ENCODE peak calls at places on chromosomes 3 and 15, in nine cellular contexts. One of them, this sample, is unnamed.

GRCh38 chr3:37162501-37163245 is 11.7 kb downstream of the LRRFIP2 start:
- DNase-seq in stimulated activated CD8-positive, alpha-beta memory T cell treated with anti-CD3 and anti-CD28 coated beads, Interleukin-12 subunit alpha, Interleukin-12 subunit beta, amount 100 ng/mL, for 1 hour: no peak
- DNase-seq in GM03348: no peak
- DNase-seq in fibroblast of pulmonary artery: no peak
- DNase-seq in heart left ventricle: no peak
- DNase-seq in activated CD4-positive, alpha-beta T cell treated with anti-CD3 and anti-CD28 coated beads for 24 hours: no peak
- DNase-seq in hippocampal formation: no peak
- DNase-seq in stimulated activated CD4-positive, alpha-beta T cell treated with anti-CD3 and anti-CD28 coated beads, Interleukin-1b, Interleukin-23, amount 100 ng/mL, for 24 hours: no peak
- DNase-seq in hepatocyte: no peak
- DNase-seq in this sample: no peak

GRCh38 chr3:81995334-81995733 is 233.9 kb upstream of the GBE1 start:
- DNase-seq in stimulated activated CD8-positive, alpha-beta memory T cell treated with anti-CD3 and anti-CD28 coated beads, Interleukin-12 subunit alpha, Interleukin-12 subunit beta, amount 100 ng/mL, for 1 hour: no peak
- DNase-seq in GM03348: no peak
- DNase-seq in fibroblast of pulmonary artery: no peak
- DNase-seq in heart left ventricle: no peak
- DNase-seq in activated CD4-positive, alpha-beta T cell treated with anti-CD3 and anti-CD28 coated beads for 24 hours: no peak
- DNase-seq in hippocampal formation: no peak
- DNase-seq in stimulated activated CD4-positive, alpha-beta T cell treated with anti-CD3 and anti-CD28 coated beads, Interleukin-1b, Interleukin-23, amount 100 ng/mL, for 24 hours: no peak
- DNase-seq in hepatocyte: no peak
- DNase-seq in this sample: no peak

GRCh38 chr3:51282931-51283330 is 102.2 kb upstream of the MANF start:
- DNase-seq in stimulated activated CD8-positive, alpha-beta memory T cell treated with anti-CD3 and anti-CD28 coated beads, Interleukin-12 subunit alpha, Interleukin-12 subunit beta, amount 100 ng/mL, for 1 hour: no peak
- DNase-seq in GM03348: peak
- DNase-seq in fibroblast of pulmonary artery: no peak
- DNase-seq in heart left ventricle: no peak
- DNase-seq in activated CD4-positive, alpha-beta T cell treated with anti-CD3 and anti-CD28 coated beads for 24 hours: no peak
- DNase-seq in hippocampal formation: no peak
- DNase-seq in stimulated activated CD4-positive, alpha-beta T cell treated with anti-CD3 and anti-CD28 coated beads, Interleukin-1b, Interleukin-23, amount 100 ng/mL, for 24 hours: no peak
- DNase-seq in hepatocyte: no peak
- DNase-seq in this sample: no peak

GRCh38 chr3:148223266-148223665 is 474.4 kb upstream of the AGTR1 start:
- DNase-seq in stimulated activated CD8-positive, alpha-beta memory T cell treated with anti-CD3 and anti-CD28 coated beads, Interleukin-12 subunit alpha, Interleukin-12 subunit beta, amount 100 ng/mL, for 1 hour: no peak
- DNase-seq in GM03348: peak
- DNase-seq in fibroblast of pulmonary artery: no peak
- DNase-seq in heart left ventricle: no peak
- DNase-seq in activated CD4-positive, alpha-beta T cell treated with anti-CD3 and anti-CD28 coated beads for 24 hours: no peak
- DNase-seq in hippocampal formation: no peak
- DNase-seq in stimulated activated CD4-positive, alpha-beta T cell treated with anti-CD3 and anti-CD28 coated beads, Interleukin-1b, Interleukin-23, amount 100 ng/mL, for 24 hours: no peak
- DNase-seq in hepatocyte: no peak
- DNase-seq in this sample: no peak

GRCh38 chr15:62457100-62457499 is 292.0 kb upstream of the C2CD4B start:
- DNase-seq in stimulated activated CD8-positive, alpha-beta memory T cell treated with anti-CD3 and anti-CD28 coated beads, Interleukin-12 subunit alpha, Interleukin-12 subunit beta, amount 100 ng/mL, for 1 hour: no peak
- DNase-seq in GM03348: no peak
- DNase-seq in fibroblast of pulmonary artery: no peak
- DNase-seq in heart left ventricle: no peak
- DNase-seq in activated CD4-positive, alpha-beta T cell treated with anti-CD3 and anti-CD28 coated beads for 24 hours: no peak
- DNase-seq in hippocampal formation: no peak
- DNase-seq in stimulated activated CD4-positive, alpha-beta T cell treated with anti-CD3 and anti-CD28 coated beads, Interleukin-1b, Interleukin-23, amount 100 ng/mL, for 24 hours: no peak
- DNase-seq in hepatocyte: no peak
- DNase-seq in this sample: no peak

GRCh38 chr3:126127904-126128303 is 44.0 kb upstream of the SLC41A3 start:
- DNase-seq in stimulated activated CD8-positive, alpha-beta memory T cell treated with anti-CD3 and anti-CD28 coated beads, Interleukin-12 subunit alpha, Interleukin-12 subunit beta, amount 100 ng/mL, for 1 hour: no peak
- DNase-seq in GM03348: no peak
- DNase-seq in fibroblast of pulmonary artery: no peak
- DNase-seq in heart left ventricle: no peak
- DNase-seq in activated CD4-positive, alpha-beta T cell treated with anti-CD3 and anti-CD28 coated beads for 24 hours: no peak
- DNase-seq in hippocampal formation: no peak
- DNase-seq in stimulated activated CD4-positive, alpha-beta T cell treated with anti-CD3 and anti-CD28 coated beads, Interleukin-1b, Interleukin-23, amount 100 ng/mL, for 24 hours: no peak
- DNase-seq in hepatocyte: no peak
- DNase-seq in this sample: peak

GRCh38 chr15:93378547-93378946 is 289.5 kb upstream of the RGMA start:
- DNase-seq in stimulated activated CD8-positive, alpha-beta memory T cell treated with anti-CD3 and anti-CD28 coated beads, Interleukin-12 subunit alpha, Interleukin-12 subunit beta, amount 100 ng/mL, for 1 hour: no peak
- DNase-seq in GM03348: no peak
- DNase-seq in fibroblast of pulmonary artery: no peak
- DNase-seq in heart left ventricle: no peak
- DNase-seq in activated CD4-positive, alpha-beta T cell treated with anti-CD3 and anti-CD28 coated beads for 24 hours: no peak
- DNase-seq in hippocampal formation: no peak
- DNase-seq in stimulated activated CD4-positive, alpha-beta T cell treated with anti-CD3 and anti-CD28 coated beads, Interleukin-1b, Interleukin-23, amount 100 ng/mL, for 24 hours: no peak
- DNase-seq in hepatocyte: no peak
- DNase-seq in this sample: peak

GRCh38 chr3:52880047-52880446 is 17.3 kb downstream of the STIMATE start:
- DNase-seq in stimulated activated CD8-positive, alpha-beta memory T cell treated with anti-CD3 and anti-CD28 coated beads, Interleukin-12 subunit alpha, Interleukin-12 subunit beta, amount 100 ng/mL, for 1 hour: no peak
- DNase-seq in GM03348: no peak
- DNase-seq in fibroblast of pulmonary artery: no peak
- DNase-seq in heart left ventricle: no peak
- DNase-seq in activated CD4-positive, alpha-beta T cell treated with anti-CD3 and anti-CD28 coated beads for 24 hours: no peak
- DNase-seq in hippocampal formation: no peak
- DNase-seq in stimulated activated CD4-positive, alpha-beta T cell treated with anti-CD3 and anti-CD28 coated beads, Interleukin-1b, Interleukin-23, amount 100 ng/mL, for 24 hours: no peak
- DNase-seq in hepatocyte: no peak
- DNase-seq in this sample: no peak

GRCh38 chr3:186129206-186129605 is 20.3 kb upstream of the ETV5 start:
- DNase-seq in stimulated activated CD8-positive, alpha-beta memory T cell treated with anti-CD3 and anti-CD28 coated beads, Interleukin-12 subunit alpha, Interleukin-12 subunit beta, amount 100 ng/mL, for 1 hour: no peak
- DNase-seq in GM03348: no peak
- DNase-seq in fibroblast of pulmonary artery: no peak
- DNase-seq in heart left ventricle: no peak
- DNase-seq in activated CD4-positive, alpha-beta T cell treated with anti-CD3 and anti-CD28 coated beads for 24 hours: no peak
- DNase-seq in hippocampal formation: no peak
- DNase-seq in stimulated activated CD4-positive, alpha-beta T cell treated with anti-CD3 and anti-CD28 coated beads, Interleukin-1b, Interleukin-23, amount 100 ng/mL, for 24 hours: no peak
- DNase-seq in hepatocyte: no peak
- DNase-seq in this sample: no peak

GRCh38 chr15:36808401-36809160 is 229.2 kb downstream of the CDIN1 start:
- DNase-seq in stimulated activated CD8-positive, alpha-beta memory T cell treated with anti-CD3 and anti-CD28 coated beads, Interleukin-12 subunit alpha, Interleukin-12 subunit beta, amount 100 ng/mL, for 1 hour: no peak
- DNase-seq in GM03348: no peak
- DNase-seq in fibroblast of pulmonary artery: peak
- DNase-seq in heart left ventricle: no peak
- DNase-seq in activated CD4-positive, alpha-beta T cell treated with anti-CD3 and anti-CD28 coated beads for 24 hours: no peak
- DNase-seq in hippocampal formation: no peak
- DNase-seq in stimulated activated CD4-positive, alpha-beta T cell treated with anti-CD3 and anti-CD28 coated beads, Interleukin-1b, Interleukin-23, amount 100 ng/mL, for 24 hours: no peak
- DNase-seq in hepatocyte: peak
- DNase-seq in this sample: no peak

GRCh38 chr3:141783632-141784031 is 20.4 kb downstream of the GRK7 start:
- DNase-seq in stimulated activated CD8-positive, alpha-beta memory T cell treated with anti-CD3 and anti-CD28 coated beads, Interleukin-12 subunit alpha, Interleukin-12 subunit beta, amount 100 ng/mL, for 1 hour: no peak
- DNase-seq in GM03348: no peak
- DNase-seq in fibroblast of pulmonary artery: no peak
- DNase-seq in heart left ventricle: no peak
- DNase-seq in activated CD4-positive, alpha-beta T cell treated with anti-CD3 and anti-CD28 coated beads for 24 hours: no peak
- DNase-seq in hippocampal formation: no peak
- DNase-seq in stimulated activated CD4-positive, alpha-beta T cell treated with anti-CD3 and anti-CD28 coated beads, Interleukin-1b, Interleukin-23, amount 100 ng/mL, for 24 hours: no peak
- DNase-seq in hepatocyte: no peak
- DNase-seq in this sample: no peak

GRCh38 chr3:176740891-176741290 is 456.4 kb downstream of the TBL1XR1 start:
- DNase-seq in stimulated activated CD8-positive, alpha-beta memory T cell treated with anti-CD3 and anti-CD28 coated beads, Interleukin-12 subunit alpha, Interleukin-12 subunit beta, amount 100 ng/mL, for 1 hour: no peak
- DNase-seq in GM03348: no peak
- DNase-seq in fibroblast of pulmonary artery: no peak
- DNase-seq in heart left ventricle: no peak
- DNase-seq in activated CD4-positive, alpha-beta T cell treated with anti-CD3 and anti-CD28 coated beads for 24 hours: no peak
- DNase-seq in hippocampal formation: no peak
- DNase-seq in stimulated activated CD4-positive, alpha-beta T cell treated with anti-CD3 and anti-CD28 coated beads, Interleukin-1b, Interleukin-23, amount 100 ng/mL, for 24 hours: no peak
- DNase-seq in hepatocyte: no peak
- DNase-seq in this sample: no peak

GRCh38 chr3:134486577-134487041 is 752 bp downstream of the CEP63 start:
- DNase-seq in stimulated activated CD8-positive, alpha-beta memory T cell treated with anti-CD3 and anti-CD28 coated beads, Interleukin-12 subunit alpha, Interleukin-12 subunit beta, amount 100 ng/mL, for 1 hour: peak
- DNase-seq in GM03348: peak
- DNase-seq in fibroblast of pulmonary artery: peak
- DNase-seq in heart left ventricle: no peak
- DNase-seq in activated CD4-positive, alpha-beta T cell treated with anti-CD3 and anti-CD28 coated beads for 24 hours: peak
- DNase-seq in hippocampal formation: no peak
- DNase-seq in stimulated activated CD4-positive, alpha-beta T cell treated with anti-CD3 and anti-CD28 coated beads, Interleukin-1b, Interleukin-23, amount 100 ng/mL, for 24 hours: no peak
- DNase-seq in hepatocyte: no peak
- DNase-seq in this sample: no peak